ENCODE peak calls at places on chromosomes 2 and 18, in eight cellular contexts. One of them, this sample, is unnamed.
A peak's percentile ranks its signal among the peaks of the same experiment; 100 is the strongest.

GRCh38 chr2:38797276-38797675 is 19.3 kb downstream of the GEMIN6 start:
- DNase-seq in left lung: no peak
- DNase-seq in heart right ventricle: no peak
- DNase-seq in Panc1: no peak
- DNase-seq in Peyer's patch: no peak
- DNase-seq in fibroblast of lung: no peak
- DNase-seq in uterus: no peak
- DNase-seq in cardiac muscle cell: no peak
- DNase-seq in this sample: no peak

GRCh38 chr2:11147263-11147662 is 8.0 kb upstream of the SLC66A3 start:
- DNase-seq in left lung: no peak
- DNase-seq in heart right ventricle: no peak
- DNase-seq in Panc1: no peak
- DNase-seq in Peyer's patch: no peak
- DNase-seq in fibroblast of lung: no peak
- DNase-seq in uterus: no peak
- DNase-seq in cardiac muscle cell: no peak
- DNase-seq in this sample: no peak

GRCh38 chr2:128446049-128446811 is 127.6 kb upstream of the HS6ST1 start:
- DNase-seq in left lung: peak; percentile 61
- DNase-seq in heart right ventricle: no peak
- DNase-seq in Panc1: no peak
- DNase-seq in Peyer's patch: no peak
- DNase-seq in fibroblast of lung: no peak
- DNase-seq in uterus: no peak
- DNase-seq in cardiac muscle cell: no peak
- DNase-seq in this sample: peak; percentile 20

GRCh38 chr2:213726101-213726500 is 441.8 kb downstream of the SPAG16 start:
- DNase-seq in left lung: no peak
- DNase-seq in heart right ventricle: no peak
- DNase-seq in Panc1: no peak
- DNase-seq in Peyer's patch: no peak
- DNase-seq in fibroblast of lung: no peak
- DNase-seq in uterus: no peak
- DNase-seq in cardiac muscle cell: no peak
- DNase-seq in this sample: no peak

GRCh38 chr2:235343869-235344268 is 150.0 kb upstream of the AGAP1 start:
- DNase-seq in left lung: no peak
- DNase-seq in heart right ventricle: no peak
- DNase-seq in Panc1: no peak
- DNase-seq in Peyer's patch: no peak
- DNase-seq in fibroblast of lung: peak; percentile 14
- DNase-seq in uterus: no peak
- DNase-seq in cardiac muscle cell: no peak
- DNase-seq in this sample: no peak

GRCh38 chr2:221488134-221488807 is 83.8 kb downstream of the EPHA4 start:
- DNase-seq in left lung: no peak
- DNase-seq in heart right ventricle: no peak
- DNase-seq in Panc1: no peak
- DNase-seq in Peyer's patch: no peak
- DNase-seq in fibroblast of lung: no peak
- DNase-seq in uterus: no peak
- DNase-seq in cardiac muscle cell: no peak
- DNase-seq in this sample: no peak

GRCh38 chr18:26549486-26550435 is 1.4 kb upstream of the KCTD1 start:
- DNase-seq in left lung: peak; percentile 88
- DNase-seq in heart right ventricle: peak; percentile 43
- DNase-seq in Panc1: no peak
- DNase-seq in Peyer's patch: no peak
- DNase-seq in fibroblast of lung: peak; percentile 57
- DNase-seq in uterus: peak; percentile 59
- DNase-seq in cardiac muscle cell: peak; percentile 64
- DNase-seq in this sample: peak; percentile 89

GRCh38 chr2:2871480-2872308 is 505.9 kb downstream of the EIPR1 start:
- DNase-seq in left lung: no peak
- DNase-seq in heart right ventricle: no peak
- DNase-seq in Panc1: no peak
- DNase-seq in Peyer's patch: no peak
- DNase-seq in fibroblast of lung: no peak
- DNase-seq in uterus: no peak
- DNase-seq in cardiac muscle cell: no peak
- DNase-seq in this sample: no peak

GRCh38 chr2:157257312-157258252 is at the start of gene GALNT5:
- DNase-seq in left lung: no peak
- DNase-seq in heart right ventricle: peak; percentile 4
- DNase-seq in Panc1: no peak
- DNase-seq in Peyer's patch: no peak
- DNase-seq in fibroblast of lung: peak; percentile 62
- DNase-seq in uterus: no peak
- DNase-seq in cardiac muscle cell: peak; percentile 63
- DNase-seq in this sample: no peak

GRCh38 chr2:230541934-230542380 is 126.0 kb downstream of the SP100 start:
- DNase-seq in left lung: no peak
- DNase-seq in heart right ventricle: no peak
- DNase-seq in Panc1: no peak
- DNase-seq in Peyer's patch: no peak
- DNase-seq in fibroblast of lung: no peak
- DNase-seq in uterus: no peak
- DNase-seq in cardiac muscle cell: no peak
- DNase-seq in this sample: no peak

GRCh38 chr2:14790041-14790640 is 157.6 kb downstream of the LRATD1 start:
- DNase-seq in left lung: no peak
- DNase-seq in heart right ventricle: no peak
- DNase-seq in Panc1: no peak
- DNase-seq in Peyer's patch: no peak
- DNase-seq in fibroblast of lung: no peak
- DNase-seq in uterus: no peak
- DNase-seq in cardiac muscle cell: no peak
- DNase-seq in this sample: no peak

GRCh38 chr2:182066439-182067061 is 80.9 kb downstream of the PPP1R1C start:
- DNase-seq in left lung: no peak
- DNase-seq in heart right ventricle: no peak
- DNase-seq in Panc1: no peak
- DNase-seq in Peyer's patch: no peak
- DNase-seq in fibroblast of lung: peak; percentile 99
- DNase-seq in uterus: no peak
- DNase-seq in cardiac muscle cell: no peak
- DNase-seq in this sample: no peak

GRCh38 chr2:105873281-105873680 is 128.6 kb downstream of the NCK2 start:
- DNase-seq in left lung: no peak
- DNase-seq in heart right ventricle: no peak
- DNase-seq in Panc1: no peak
- DNase-seq in Peyer's patch: no peak
- DNase-seq in fibroblast of lung: no peak
- DNase-seq in uterus: no peak
- DNase-seq in cardiac muscle cell: no peak
- DNase-seq in this sample: no peak

GRCh38 chr2:220437938-220438337 is 810.5 kb downstream of the SLC4A3 start:
- DNase-seq in left lung: no peak
- DNase-seq in heart right ventricle: no peak
- DNase-seq in Panc1: no peak
- DNase-seq in Peyer's patch: no peak
- DNase-seq in fibroblast of lung: no peak
- DNase-seq in uterus: no peak
- DNase-seq in cardiac muscle cell: no peak
- DNase-seq in this sample: no peak

GRCh38 chr2:29765711-29766110 is 155.7 kb downstream of the ALK start:
- DNase-seq in left lung: no peak
- DNase-seq in heart right ventricle: no peak
- DNase-seq in Panc1: no peak
- DNase-seq in Peyer's patch: no peak
- DNase-seq in fibroblast of lung: peak; percentile 33
- DNase-seq in uterus: no peak
- DNase-seq in cardiac muscle cell: no peak
- DNase-seq in this sample: no peak

GRCh38 chr18:848062-848795 is 36.2 kb upstream of the YES1 start:
- DNase-seq in left lung: no peak
- DNase-seq in heart right ventricle: no peak
- DNase-seq in Panc1: no peak
- DNase-seq in Peyer's patch: no peak
- DNase-seq in fibroblast of lung: no peak
- DNase-seq in uterus: no peak
- DNase-seq in cardiac muscle cell: no peak
- DNase-seq in this sample: no peak

GRCh38 chr18:45686892-45687611 is 36.9 kb upstream of the SLC14A1 start:
- DNase-seq in left lung: no peak
- DNase-seq in heart right ventricle: no peak
- DNase-seq in Panc1: no peak
- DNase-seq in Peyer's patch: peak; percentile 81
- DNase-seq in fibroblast of lung: no peak
- DNase-seq in uterus: no peak
- DNase-seq in cardiac muscle cell: no peak
- DNase-seq in this sample: no peak

GRCh38 chr2:121075641-121076500 is 209.1 kb downstream of the TFCP2L1 start:
- DNase-seq in left lung: peak; percentile 57
- DNase-seq in heart right ventricle: no peak
- DNase-seq in Panc1: no peak
- DNase-seq in Peyer's patch: no peak
- DNase-seq in fibroblast of lung: no peak
- DNase-seq in uterus: peak; percentile 46
- DNase-seq in cardiac muscle cell: no peak
- DNase-seq in this sample: no peak

GRCh38 chr2:114122861-114123391 is 233.0 kb downstream of the ACTR3 start:
- DNase-seq in left lung: no peak
- DNase-seq in heart right ventricle: no peak
- DNase-seq in Panc1: no peak
- DNase-seq in Peyer's patch: no peak
- DNase-seq in fibroblast of lung: no peak
- DNase-seq in uterus: no peak
- DNase-seq in cardiac muscle cell: no peak
- DNase-seq in this sample: no peak

GRCh38 chr2:129296401-129297343 is 682.8 kb upstream of the RAB6C start:
- DNase-seq in left lung: no peak
- DNase-seq in heart right ventricle: peak; percentile 35
- DNase-seq in Panc1: no peak
- DNase-seq in Peyer's patch: no peak
- DNase-seq in fibroblast of lung: no peak
- DNase-seq in uterus: no peak
- DNase-seq in cardiac muscle cell: no peak
- DNase-seq in this sample: peak; percentile 52

GRCh38 chr2:240981273-240981672 is 17.1 kb upstream of the SNED1 start:
- DNase-seq in left lung: no peak
- DNase-seq in heart right ventricle: no peak
- DNase-seq in Panc1: no peak
- DNase-seq in Peyer's patch: no peak
- DNase-seq in fibroblast of lung: peak; percentile 79
- DNase-seq in uterus: no peak
- DNase-seq in cardiac muscle cell: no peak
- DNase-seq in this sample: peak; percentile 9

GRCh38 chr2:437772-438393 is 150.0 kb upstream of the ALKAL2 start:
- DNase-seq in left lung: no peak
- DNase-seq in heart right ventricle: no peak
- DNase-seq in Panc1: no peak
- DNase-seq in Peyer's patch: peak; percentile 93
- DNase-seq in fibroblast of lung: no peak
- DNase-seq in uterus: no peak
- DNase-seq in cardiac muscle cell: no peak
- DNase-seq in this sample: no peak

GRCh38 chr2:18959952-18960717 is 370.8 kb upstream of the NT5C1B start:
- DNase-seq in left lung: no peak
- DNase-seq in heart right ventricle: no peak
- DNase-seq in Panc1: no peak
- DNase-seq in Peyer's patch: no peak
- DNase-seq in fibroblast of lung: peak; percentile 53
- DNase-seq in uterus: no peak
- DNase-seq in cardiac muscle cell: no peak
- DNase-seq in this sample: no peak

GRCh38 chr2:205780645-205781044 is 98.3 kb downstream of the NRP2 start:
- DNase-seq in left lung: no peak
- DNase-seq in heart right ventricle: no peak
- DNase-seq in Panc1: no peak
- DNase-seq in Peyer's patch: no peak
- DNase-seq in fibroblast of lung: no peak
- DNase-seq in uterus: no peak
- DNase-seq in cardiac muscle cell: no peak
- DNase-seq in this sample: no peak
- H3K4me1 ChIP-seq in left lung: no peaks in the 10 kb centered on the region
- H3K4me1 ChIP-seq in heart right ventricle: no peaks in the 10 kb centered on the region
- H3K4me1 ChIP-seq in Panc1: no peaks in the 10 kb centered on the region
- H3K4me1 ChIP-seq in Peyer's patch: no peaks in the 10 kb centered on the region
- H3K4me1 ChIP-seq in fibroblast of lung: no peaks in the 10 kb centered on the region
- H3K4me1 ChIP-seq in uterus: peaks cover 4% of the 10 kb centered on the region
- H3K4me1 ChIP-seq in cardiac muscle cell: no peaks in the 10 kb centered on the region
- H3K4me1 ChIP-seq in this sample: no peaks in the 10 kb centered on the region

DNA sequence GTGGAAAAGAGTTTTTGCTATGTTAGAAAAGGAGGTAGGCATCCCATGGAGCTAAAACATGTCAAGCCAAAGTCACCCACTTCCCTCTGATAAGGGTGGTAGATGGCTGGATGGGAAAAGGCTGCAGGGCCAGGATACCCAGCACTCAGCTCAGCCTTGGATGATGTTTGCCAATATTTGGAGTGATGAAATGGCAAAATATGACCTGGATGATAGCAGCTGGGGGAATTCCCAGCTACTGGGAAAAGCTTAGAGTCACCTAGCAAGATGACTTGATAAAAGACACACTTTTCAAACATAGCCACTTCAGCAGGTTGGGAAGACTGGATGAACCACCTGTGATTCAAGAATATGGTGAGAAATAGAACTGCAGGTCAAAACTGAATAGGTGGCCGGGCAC is 10.1 kb downstream of the RFX8 start:
- DNase-seq in left lung: no peak
- DNase-seq in heart right ventricle: no peak
- DNase-seq in Panc1: no peak
- DNase-seq in Peyer's patch: no peak
- DNase-seq in fibroblast of lung: peak; percentile 12
- DNase-seq in uterus: no peak
- DNase-seq in cardiac muscle cell: no peak
- DNase-seq in this sample: no peak
- H3K27ac ChIP-seq in left lung: peak overlapping the region; percentile 68
- H3K27ac ChIP-seq in heart right ventricle: peak overlapping the region; percentile 84
- H3K27ac ChIP-seq in Panc1: no peak overlapping the region
- H3K27ac ChIP-seq in Peyer's patch: no peak overlapping the region
- H3K27ac ChIP-seq in fibroblast of lung: peak overlapping the region; percentile 60
- H3K27ac ChIP-seq in uterus: no peak overlapping the region
- H3K27ac ChIP-seq in cardiac muscle cell: no peak overlapping the region
- H3K27ac ChIP-seq in this sample: no peak overlapping the region

DNA sequence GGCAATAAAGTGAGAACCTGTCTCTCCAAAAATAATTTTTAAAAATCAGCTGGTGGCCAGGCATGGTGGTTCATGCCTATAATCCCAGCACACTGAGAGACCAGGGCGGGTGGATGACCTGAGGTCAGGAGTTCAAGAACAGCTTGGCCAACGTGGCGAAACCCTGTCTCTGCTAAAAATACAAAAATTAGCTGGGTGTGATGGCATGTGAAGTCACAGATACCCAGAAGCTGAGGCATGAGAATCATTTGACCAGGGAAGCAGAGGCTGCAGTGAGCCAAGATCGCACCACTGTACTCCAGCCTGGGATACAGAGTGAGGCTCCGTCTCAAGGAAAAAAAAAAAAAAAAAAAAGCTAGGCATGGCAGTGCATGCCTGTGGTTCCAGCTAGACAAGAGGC is 7.4 kb upstream of the GPR75 start:
- DNase-seq in left lung: no peak
- DNase-seq in heart right ventricle: no peak
- DNase-seq in Panc1: no peak
- DNase-seq in Peyer's patch: no peak
- DNase-seq in fibroblast of lung: no peak
- DNase-seq in uterus: no peak
- DNase-seq in cardiac muscle cell: no peak
- DNase-seq in this sample: no peak
- H3K36me3 ChIP-seq in left lung: peaks cover 79% of the 10 kb centered on the region
- H3K36me3 ChIP-seq in heart right ventricle: no peaks in the 10 kb centered on the region
- H3K36me3 ChIP-seq in Panc1: peaks cover 17% of the 10 kb centered on the region
- H3K36me3 ChIP-seq in Peyer's patch: peaks cover 59% of the 10 kb centered on the region
- H3K36me3 ChIP-seq in fibroblast of lung: peaks cover 2% of the 10 kb centered on the region
- H3K36me3 ChIP-seq in uterus: no peaks in the 10 kb centered on the region
- H3K36me3 ChIP-seq in cardiac muscle cell: peaks cover 40% of the 10 kb centered on the region
- H3K36me3 ChIP-seq in this sample: peaks cover 57% of the 10 kb centered on the region

GRCh38 chr2:75524276-75524911 is 36.3 kb downstream of the EVA1A start:
- DNase-seq in left lung: no peak
- DNase-seq in heart right ventricle: no peak
- DNase-seq in Panc1: no peak
- DNase-seq in Peyer's patch: no peak
- DNase-seq in fibroblast of lung: no peak
- DNase-seq in uterus: no peak
- DNase-seq in cardiac muscle cell: no peak
- DNase-seq in this sample: no peak
- H3K4me1 ChIP-seq in left lung: no peaks in the 10 kb centered on the region
- H3K4me1 ChIP-seq in heart right ventricle: no peaks in the 10 kb centered on the region
- H3K4me1 ChIP-seq in Panc1: no peaks in the 10 kb centered on the region
- H3K4me1 ChIP-seq in Peyer's patch: no peaks in the 10 kb centered on the region
- H3K4me1 ChIP-seq in fibroblast of lung: peaks cover 4% of the 10 kb centered on the region
- H3K4me1 ChIP-seq in uterus: no peaks in the 10 kb centered on the region
- H3K4me1 ChIP-seq in cardiac muscle cell: no peaks in the 10 kb centered on the region
- H3K4me1 ChIP-seq in this sample: no peaks in the 10 kb centered on the region